ENCODE peak calls at places on chromosomes 1 and 21, in six cellular contexts. D, Y, H, A, B and O are unnamed samples.

GRCh38 chr21:36297938-36298572 is 21.9 kb upstream of the MORC3 start:
- DNase-seq in Y (peak), D (no peak), B (no peak), A (peak), H (no peak), O (peak)

GRCh38 chr1:165241952-165242351 is 114.6 kb downstream of the LMX1A start:
- DNase-seq in H (no peak), B (no peak), A (no peak), Y (no peak), D (no peak), O (no peak)

GRCh38 chr1:45008076-45008475 is 3.0 kb downstream of the HECTD3 start:
- DNase-seq in Y (no peak), D (no peak), A (no peak), H (no peak), B (no peak), O (no peak)

GRCh38 chr21:46375560-46376230 is 51.7 kb downstream of the PCNT start:
- DNase-seq in D (no peak), B (no peak), Y (no peak), H (no peak), A (no peak), O (no peak)

GRCh38 chr1:217562229-217562878 is 68.5 kb downstream of the GPATCH2 start:
- DNase-seq in Y (no peak), B (peak), H (peak), D (no peak), A (no peak), O (peak)

GRCh38 chr1:236440373-236440772 is 46.3 kb downstream of the EDARADD start:
- DNase-seq in Y (no peak), A (no peak), D (no peak), B (no peak), H (no peak), O (no peak)

GRCh38 chr1:1185101-1185765 is 11.6 kb downstream of the TTLL10 start:
- DNase-seq in A (no peak), D (peak), B (no peak), H (no peak), Y (no peak), O (no peak)

GRCh38 chr1:223776826-223777454 is 64.6 kb downstream of the CAPN2 start:
- DNase-seq in D (no peak), A (no peak), Y (no peak), B (peak), H (no peak), O (no peak)

GRCh38 chr21:35202431-35202830 is 153.3 kb upstream of the RUNX1 start:
- DNase-seq in B (peak), Y (no peak), D (no peak), A (no peak), H (peak), O (no peak)

GRCh38 chr1:155057788-155058211 is 5.7 kb upstream of the EFNA4 start:
- DNase-seq in Y (no peak), B (no peak), D (no peak), A (no peak), H (no peak), O (no peak)
- TF ChIP-seq CTCF in Y (no peak), B (no peak), D (no peak), A (no peak), H (no peak), O (no peak)

GRCh38 chr1:190634134-190634533 is 156.5 kb upstream of the BRINP3 start:
- DNase-seq in Y (no peak), H (no peak), B (no peak), A (no peak), D (no peak), O (no peak)

DNA sequence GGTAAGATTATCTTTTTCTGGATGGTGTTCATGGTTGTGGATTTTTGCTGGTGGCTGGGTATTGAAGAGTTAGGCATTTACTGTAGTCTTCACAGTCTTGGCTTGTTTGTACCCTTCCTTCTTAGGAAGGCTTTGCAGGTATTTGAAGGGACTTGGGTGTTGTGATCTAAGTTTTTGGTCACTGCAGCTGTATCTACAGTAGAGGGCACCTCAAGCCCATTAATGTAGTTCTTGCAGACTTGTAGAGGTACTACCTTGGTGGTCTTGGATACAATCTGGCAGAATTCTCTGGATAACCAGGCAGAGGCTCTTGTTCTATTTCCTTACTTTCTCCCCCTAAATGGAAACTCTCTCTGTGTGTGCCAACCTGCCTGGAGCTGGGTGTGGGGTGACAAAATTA is 155.8 kb upstream of the BRINP3 start:
- DNase-seq in D (no peak), H (no peak), B (no peak), A (no peak), Y (no peak), O (no peak)
- TF ChIP-seq CTCF in D (peak), H (no peak), B (no peak), A (no peak), Y (no peak), O (peak)

GRCh38 chr1:10048601-10049000 is 15.8 kb downstream of the UBE4B start:
- DNase-seq in D (no peak), A (no peak), H (no peak), Y (no peak), B (no peak), O (no peak)

GRCh38 chr1:10054465-10054864 is 21.7 kb downstream of the UBE4B start:
- DNase-seq in D (no peak), Y (no peak), B (no peak), A (no peak), H (no peak), O (no peak)

GRCh38 chr1:10051656-10052055 is 18.9 kb downstream of the UBE4B start:
- DNase-seq in A (no peak), H (no peak), Y (no peak), D (no peak), B (no peak), O (no peak)

GRCh38 chr1:10050611-10051010 is 17.9 kb downstream of the UBE4B start:
- DNase-seq in Y (no peak), D (no peak), A (no peak), H (no peak), B (no peak), O (no peak)

DNA sequence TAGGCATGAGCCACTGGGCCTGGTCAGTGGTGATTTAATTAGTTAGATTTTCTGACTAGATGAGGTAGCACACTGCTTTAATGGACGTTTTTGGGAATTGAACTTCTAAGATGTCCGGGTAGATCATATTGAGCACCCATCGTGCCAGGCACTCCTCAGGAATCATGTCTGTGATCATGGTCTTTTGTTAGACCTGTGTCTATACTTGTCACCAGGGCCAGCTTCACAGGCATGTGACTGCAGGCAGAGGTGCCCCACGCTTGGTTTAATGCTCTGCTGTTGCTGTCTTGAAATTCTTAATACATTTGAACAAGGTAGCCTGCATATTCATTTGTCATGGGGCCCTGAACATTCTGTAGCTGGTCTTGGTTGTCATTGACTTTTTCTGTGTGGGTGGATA is 19.6 kb downstream of the UBE4B start:
- DNase-seq in B (no peak), D (no peak), H (no peak), Y (no peak), A (no peak), O (no peak)
- TF ChIP-seq CTCF in B (no peak), D (no peak), H (no peak), Y (no peak), A (no peak), O (no peak)

DNA sequence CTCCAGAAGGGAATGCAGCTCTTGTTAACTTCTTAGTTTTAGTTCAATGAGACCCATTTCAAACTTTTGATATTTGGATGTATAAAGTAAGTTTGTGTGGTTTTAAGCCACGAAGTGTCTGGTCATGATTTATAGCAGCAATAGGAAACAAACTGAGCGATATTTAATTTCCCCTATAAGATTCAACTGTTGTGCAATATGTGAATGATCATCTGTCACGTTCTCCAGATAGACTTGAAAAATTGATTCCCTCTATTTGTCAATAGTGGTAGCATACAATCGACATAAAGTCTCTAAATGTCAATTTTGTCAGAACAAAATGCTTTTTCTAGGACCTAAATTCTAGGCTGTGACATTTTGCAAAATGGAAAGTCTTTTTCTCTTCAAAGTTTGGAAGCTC is 240.1 kb downstream of the KCTD3 start:
- DNase-seq in Y (no peak), A (no peak), H (no peak), D (no peak), B (no peak), O (no peak)
- TF ChIP-seq CTCF in Y (no peak), A (no peak), H (no peak), D (no peak), B (no peak), O (no peak)

DNA sequence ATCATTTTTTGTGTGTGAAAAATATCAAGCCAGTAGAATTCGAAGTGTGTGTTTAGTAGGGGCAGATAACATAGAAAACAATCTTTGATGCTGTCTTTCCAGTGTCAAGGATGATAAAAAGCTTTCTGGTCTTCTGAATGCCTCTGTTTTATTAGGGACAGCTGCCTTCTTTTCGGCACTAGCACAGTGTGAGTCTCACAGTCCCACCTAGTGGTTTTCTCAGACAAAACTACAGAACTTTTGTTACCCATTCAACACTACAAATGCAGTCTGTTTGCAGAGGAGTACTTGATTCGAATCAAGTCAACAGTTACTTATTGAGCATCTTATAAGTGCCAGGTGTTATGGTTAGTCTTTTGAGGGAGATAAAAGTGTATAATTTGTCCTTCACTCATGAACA is 30.6 kb upstream of the MCOLN3 start:
- DNase-seq in H (peak), Y (no peak), D (no peak), B (no peak), A (no peak), O (peak)
- TF ChIP-seq CTCF in H (peak), Y (no peak), D (no peak), B (no peak), A (no peak), O (no peak)

GRCh38 chr21:29164330-29164942 is 34.0 kb downstream of the MAP3K7CL start:
- DNase-seq in D (no peak), Y (peak), A (peak), B (peak), H (peak), O (peak)
- TF ChIP-seq CTCF in D (peak), Y (no peak), A (peak), B (peak), H (peak), O (peak)

DNA sequence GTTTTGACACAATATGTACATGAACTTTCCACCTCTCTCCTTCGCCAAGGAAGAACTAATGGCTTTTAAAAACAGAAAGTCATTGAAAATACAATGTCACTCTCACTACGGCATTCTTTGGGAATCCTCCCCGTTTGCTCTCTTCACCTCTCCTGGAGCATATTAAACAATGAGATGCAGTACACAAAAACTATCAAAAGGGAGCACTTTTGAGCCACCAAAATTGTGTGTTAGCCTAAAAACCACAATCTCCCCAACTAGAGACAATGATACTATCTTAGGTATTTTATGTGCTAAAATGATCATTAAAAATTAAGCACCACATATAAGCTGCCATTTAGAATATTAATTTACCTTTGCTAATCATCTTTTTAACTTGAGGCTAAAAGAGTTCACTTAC is 425.5 kb downstream of the KCTD3 start:
- DNase-seq in B (no peak), H (peak), Y (no peak), A (peak), D (peak), O (peak)
- TF ChIP-seq CTCF in B (no peak), H (peak), Y (no peak), A (peak), D (peak), O (peak)